ENCODE peak calls at places on chromosomes 5 and 9, in six cellular contexts. One of them, this sample, is unnamed.

GRCh38 chr5:146027746-146028145 is 77.6 kb downstream of the PLAC8L1 start:
- DNase-seq in NCI-H2171: no peak
- DNase-seq in Caki2: peak
- DNase-seq in activated CD4-positive, alpha-beta T cell treated with anti-CD3 and anti-CD28 coated beads for 48 hours: no peak
- DNase-seq in cardiac septum: no peak
- DNase-seq in pons: no peak
- DNase-seq in this sample: no peak

GRCh38 chr9:93574091-93574899 is 2.1 kb upstream of the PHF2 start:
- DNase-seq in Caki2: no peak
- DNase-seq in cardiac septum: peak
- DNase-seq in pons: no peak
- DNase-seq in activated CD4-positive, alpha-beta T cell treated with anti-CD3 and anti-CD28 coated beads for 48 hours: no peak
- DNase-seq in NCI-H2171: no peak
- DNase-seq in this sample: no peak

GRCh38 chr9:83471223-83471622 is 67.0 kb downstream of the FRMD3 start:
- DNase-seq in pons: no peak
- DNase-seq in NCI-H2171: no peak
- DNase-seq in Caki2: no peak
- DNase-seq in activated CD4-positive, alpha-beta T cell treated with anti-CD3 and anti-CD28 coated beads for 48 hours: no peak
- DNase-seq in cardiac septum: no peak
- DNase-seq in this sample: no peak

GRCh38 chr9:78671785-78672184 is 374.9 kb downstream of the PSAT1 start:
- DNase-seq in cardiac septum: no peak
- DNase-seq in Caki2: no peak
- DNase-seq in activated CD4-positive, alpha-beta T cell treated with anti-CD3 and anti-CD28 coated beads for 48 hours: no peak
- DNase-seq in pons: no peak
- DNase-seq in NCI-H2171: no peak
- DNase-seq in this sample: no peak

GRCh38 chr9:3662671-3663070 is 136.9 kb upstream of the RFX3 start:
- DNase-seq in pons: no peak
- DNase-seq in activated CD4-positive, alpha-beta T cell treated with anti-CD3 and anti-CD28 coated beads for 48 hours: no peak
- DNase-seq in Caki2: no peak
- DNase-seq in NCI-H2171: no peak
- DNase-seq in cardiac septum: no peak
- DNase-seq in this sample: no peak

GRCh38 chr9:114811301-114811700 is 5.5 kb upstream of the TNFSF15 start:
- DNase-seq in pons: peak
- DNase-seq in cardiac septum: no peak
- DNase-seq in Caki2: no peak
- DNase-seq in activated CD4-positive, alpha-beta T cell treated with anti-CD3 and anti-CD28 coated beads for 48 hours: no peak
- DNase-seq in NCI-H2171: peak
- DNase-seq in this sample: no peak

GRCh38 chr9:84575705-84576104 is 93.8 kb upstream of the NTRK2 start:
- DNase-seq in activated CD4-positive, alpha-beta T cell treated with anti-CD3 and anti-CD28 coated beads for 48 hours: no peak
- DNase-seq in Caki2: no peak
- DNase-seq in NCI-H2171: no peak
- DNase-seq in cardiac septum: no peak
- DNase-seq in pons: no peak
- DNase-seq in this sample: no peak

GRCh38 chr9:33154368-33154767 is 12.8 kb downstream of the B4GALT1 start:
- DNase-seq in pons: no peak
- DNase-seq in activated CD4-positive, alpha-beta T cell treated with anti-CD3 and anti-CD28 coated beads for 48 hours: no peak
- DNase-seq in NCI-H2171: no peak
- DNase-seq in Caki2: no peak
- DNase-seq in cardiac septum: no peak
- DNase-seq in this sample: no peak

GRCh38 chr5:83035373-83036170 is 41.6 kb downstream of the TMEM167A start:
- DNase-seq in activated CD4-positive, alpha-beta T cell treated with anti-CD3 and anti-CD28 coated beads for 48 hours: no peak
- DNase-seq in NCI-H2171: no peak
- DNase-seq in pons: peak
- DNase-seq in Caki2: no peak
- DNase-seq in cardiac septum: no peak
- DNase-seq in this sample: no peak

GRCh38 chr5:132279801-132280200 is 14.4 kb upstream of the SLC22A4 start:
- DNase-seq in activated CD4-positive, alpha-beta T cell treated with anti-CD3 and anti-CD28 coated beads for 48 hours: no peak
- DNase-seq in cardiac septum: no peak
- DNase-seq in pons: no peak
- DNase-seq in Caki2: no peak
- DNase-seq in NCI-H2171: no peak
- DNase-seq in this sample: no peak

GRCh38 chr9:5846501-5846921 is 13.6 kb upstream of the ERMP1 start:
- DNase-seq in cardiac septum: no peak
- DNase-seq in pons: no peak
- DNase-seq in Caki2: no peak
- DNase-seq in activated CD4-positive, alpha-beta T cell treated with anti-CD3 and anti-CD28 coated beads for 48 hours: no peak
- DNase-seq in NCI-H2171: no peak
- DNase-seq in this sample: no peak

GRCh38 chr9:14488421-14489190 is 174.7 kb upstream of the NFIB start:
- DNase-seq in activated CD4-positive, alpha-beta T cell treated with anti-CD3 and anti-CD28 coated beads for 48 hours: no peak
- DNase-seq in cardiac septum: no peak
- DNase-seq in NCI-H2171: no peak
- DNase-seq in Caki2: no peak
- DNase-seq in pons: no peak
- DNase-seq in this sample: no peak

GRCh38 chr9:126986506-126986951 is 71.9 kb downstream of the RALGPS1 start:
- DNase-seq in pons: no peak
- DNase-seq in NCI-H2171: no peak
- DNase-seq in Caki2: peak
- DNase-seq in activated CD4-positive, alpha-beta T cell treated with anti-CD3 and anti-CD28 coated beads for 48 hours: peak
- DNase-seq in cardiac septum: no peak
- DNase-seq in this sample: no peak

GRCh38 chr9:83476513-83476912 is 61.7 kb downstream of the FRMD3 start:
- DNase-seq in cardiac septum: no peak
- DNase-seq in activated CD4-positive, alpha-beta T cell treated with anti-CD3 and anti-CD28 coated beads for 48 hours: no peak
- DNase-seq in NCI-H2171: no peak
- DNase-seq in pons: no peak
- DNase-seq in Caki2: no peak
- DNase-seq in this sample: no peak

GRCh38 chr5:163432527-163432926 is 4.9 kb upstream of the CCNG1 start:
- DNase-seq in cardiac septum: no peak
- DNase-seq in pons: no peak
- DNase-seq in NCI-H2171: no peak
- DNase-seq in Caki2: no peak
- DNase-seq in activated CD4-positive, alpha-beta T cell treated with anti-CD3 and anti-CD28 coated beads for 48 hours: no peak
- DNase-seq in this sample: no peak

GRCh38 chr5:26519245-26519644 is 519.1 kb downstream of the CDH9 start:
- DNase-seq in Caki2: no peak
- DNase-seq in pons: no peak
- DNase-seq in activated CD4-positive, alpha-beta T cell treated with anti-CD3 and anti-CD28 coated beads for 48 hours: no peak
- DNase-seq in NCI-H2171: no peak
- DNase-seq in cardiac septum: no peak
- DNase-seq in this sample: no peak

GRCh38 chr5:35811108-35811741 is 45.5 kb upstream of the IL7R start:
- DNase-seq in Caki2: no peak
- DNase-seq in activated CD4-positive, alpha-beta T cell treated with anti-CD3 and anti-CD28 coated beads for 48 hours: peak
- DNase-seq in pons: no peak
- DNase-seq in NCI-H2171: no peak
- DNase-seq in cardiac septum: no peak
- DNase-seq in this sample: no peak

GRCh38 chr9:68781866-68782265 is 76.8 kb downstream of the PIP5K1B start:
- DNase-seq in Caki2: no peak
- DNase-seq in pons: no peak
- DNase-seq in activated CD4-positive, alpha-beta T cell treated with anti-CD3 and anti-CD28 coated beads for 48 hours: no peak
- DNase-seq in cardiac septum: no peak
- DNase-seq in NCI-H2171: no peak
- DNase-seq in this sample: no peak

GRCh38 chr5:38650540-38651275 is 94.3 kb upstream of the LIFR start:
- DNase-seq in activated CD4-positive, alpha-beta T cell treated with anti-CD3 and anti-CD28 coated beads for 48 hours: no peak
- DNase-seq in Caki2: peak
- DNase-seq in pons: no peak
- DNase-seq in cardiac septum: no peak
- DNase-seq in NCI-H2171: no peak
- DNase-seq in this sample: no peak

GRCh38 chr5:84085387-84086041 is 299.2 kb downstream of the EDIL3 start:
- DNase-seq in activated CD4-positive, alpha-beta T cell treated with anti-CD3 and anti-CD28 coated beads for 48 hours: no peak
- DNase-seq in cardiac septum: no peak
- DNase-seq in NCI-H2171: no peak
- DNase-seq in Caki2: no peak
- DNase-seq in pons: no peak
- DNase-seq in this sample: peak

GRCh38 chr9:109568568-109569210 is 70.6 kb upstream of the PTPN3 start:
- DNase-seq in NCI-H2171: no peak
- DNase-seq in activated CD4-positive, alpha-beta T cell treated with anti-CD3 and anti-CD28 coated beads for 48 hours: no peak
- DNase-seq in pons: no peak
- DNase-seq in cardiac septum: no peak
- DNase-seq in Caki2: no peak
- DNase-seq in this sample: no peak

GRCh38 chr5:65808261-65808741 is 86.3 kb downstream of the NLN start:
- DNase-seq in cardiac septum: no peak
- DNase-seq in pons: peak
- DNase-seq in Caki2: no peak
- DNase-seq in NCI-H2171: no peak
- DNase-seq in activated CD4-positive, alpha-beta T cell treated with anti-CD3 and anti-CD28 coated beads for 48 hours: no peak
- DNase-seq in this sample: no peak

GRCh38 chr9:694499-695154 is 146.9 kb upstream of the DMRT1 start:
- DNase-seq in NCI-H2171: no peak
- DNase-seq in activated CD4-positive, alpha-beta T cell treated with anti-CD3 and anti-CD28 coated beads for 48 hours: no peak
- DNase-seq in pons: peak
- DNase-seq in Caki2: no peak
- DNase-seq in cardiac septum: no peak
- DNase-seq in this sample: no peak

GRCh38 chr5:111704452-111705085 is 52.4 kb downstream of the NREP start:
- DNase-seq in NCI-H2171: no peak
- DNase-seq in pons: no peak
- DNase-seq in activated CD4-positive, alpha-beta T cell treated with anti-CD3 and anti-CD28 coated beads for 48 hours: no peak
- DNase-seq in cardiac septum: no peak
- DNase-seq in Caki2: no peak
- DNase-seq in this sample: no peak

GRCh38 chr5:142491679-142492078 is 166.9 kb upstream of the SPRY4 start:
- DNase-seq in pons: no peak
- DNase-seq in NCI-H2171: no peak
- DNase-seq in Caki2: no peak
- DNase-seq in activated CD4-positive, alpha-beta T cell treated with anti-CD3 and anti-CD28 coated beads for 48 hours: no peak
- DNase-seq in cardiac septum: no peak
- DNase-seq in this sample: no peak

GRCh38 chr9:128627127-128627715 is 29.4 kb downstream of the DYNC2I2 start:
- DNase-seq in NCI-H2171: no peak
- DNase-seq in cardiac septum: no peak
- DNase-seq in pons: no peak
- DNase-seq in activated CD4-positive, alpha-beta T cell treated with anti-CD3 and anti-CD28 coated beads for 48 hours: no peak
- DNase-seq in Caki2: no peak
- DNase-seq in this sample: no peak